ENCODE peak calls at places on chromosomes 1 and 21, in four cellular contexts. O is IMR-90, E is breast epithelium, S is body of pancreas. K is an unnamed sample. For H3K4me1, the result is how much of the 10 kb centered on the place peaks cover.

GRCh38 chr1:19045898-19046889 is 89.7 kb upstream of the IFFO2 start:
- DNase-seq in O (no peak), E (no peak), S (peak), K (no peak)

GRCh38 chr1:68331117-68331865 is 99.0 kb upstream of the WLS start:
- DNase-seq in O (peak), E (no peak), S (no peak), K (no peak)

GRCh38 chr21:45129231-45129923 is 55.0 kb downstream of the ADARB1 start:
- DNase-seq in O (peak), E (no peak), S (no peak), K (no peak)

GRCh38 chr1:187987236-187987776 is 1158.6 kb downstream of the PLA2G4A start:
- DNase-seq in O (no peak), E (no peak), S (no peak), K (no peak)

GRCh38 chr1:46134660-46135331 is 2.4 kb upstream of the PIK3R3 start:
- DNase-seq in O (peak), E (peak), S (no peak), K (no peak)

GRCh38 chr21:26165331-26165730 is 5.2 kb downstream of the APP start:
- DNase-seq in O (no peak), E (no peak), S (no peak), K (no peak)

GRCh38 chr1:168441745-168442144 is 102.1 kb downstream of the XCL2 start:
- DNase-seq in O (peak), E (no peak), S (no peak), K (no peak)

GRCh38 chr1:170580636-170581035 is 48.7 kb downstream of the GORAB start:
- DNase-seq in O (no peak), E (no peak), S (no peak), K (no peak)

GRCh38 chr1:59007429-59007819 is 223.6 kb upstream of the JUN start:
- DNase-seq in O (no peak), E (no peak), S (no peak), K (no peak)

GRCh38 chr1:188433428-188433827 is 1604.7 kb downstream of the PLA2G4A start:
- DNase-seq in O (peak), E (no peak), S (no peak), K (no peak)

GRCh38 chr1:19465123-19465522 is 20.2 kb downstream of the CAPZB start:
- DNase-seq in O (peak), E (no peak), S (no peak), K (no peak)

GRCh38 chr1:145720556-145720877 is 1.2 kb downstream of the CD160 start:
- DNase-seq in O (peak), E (no peak), S (no peak), K (no peak)

GRCh38 chr1:67726224-67726623 is 41.2 kb downstream of the GADD45A start:
- DNase-seq in O (peak), E (no peak), S (no peak), K (no peak)

GRCh38 chr1:8162168-8162567 is 136.1 kb upstream of the ERRFI1 start:
- DNase-seq in O (no peak), E (no peak), S (peak), K (no peak)

GRCh38 chr1:202143768-202144509 is 598 bp downstream of the ARL8A start:
- DNase-seq in O (no peak), E (no peak), S (peak), K (no peak)

GRCh38 chr1:1000357-1001056 is 610 bp upstream of the HES4 start:
- DNase-seq in O (peak), E (peak), S (peak), K (no peak)

GRCh38 chr1:14507227-14507626 is 91.3 kb upstream of the KAZN start:
- DNase-seq in O (no peak), E (no peak), S (no peak), K (no peak)

GRCh38 chr1:55980574-55980973 is 598.8 kb downstream of the PLPP3 start:
- DNase-seq in O (no peak), E (no peak), S (no peak), K (no peak)

DNA sequence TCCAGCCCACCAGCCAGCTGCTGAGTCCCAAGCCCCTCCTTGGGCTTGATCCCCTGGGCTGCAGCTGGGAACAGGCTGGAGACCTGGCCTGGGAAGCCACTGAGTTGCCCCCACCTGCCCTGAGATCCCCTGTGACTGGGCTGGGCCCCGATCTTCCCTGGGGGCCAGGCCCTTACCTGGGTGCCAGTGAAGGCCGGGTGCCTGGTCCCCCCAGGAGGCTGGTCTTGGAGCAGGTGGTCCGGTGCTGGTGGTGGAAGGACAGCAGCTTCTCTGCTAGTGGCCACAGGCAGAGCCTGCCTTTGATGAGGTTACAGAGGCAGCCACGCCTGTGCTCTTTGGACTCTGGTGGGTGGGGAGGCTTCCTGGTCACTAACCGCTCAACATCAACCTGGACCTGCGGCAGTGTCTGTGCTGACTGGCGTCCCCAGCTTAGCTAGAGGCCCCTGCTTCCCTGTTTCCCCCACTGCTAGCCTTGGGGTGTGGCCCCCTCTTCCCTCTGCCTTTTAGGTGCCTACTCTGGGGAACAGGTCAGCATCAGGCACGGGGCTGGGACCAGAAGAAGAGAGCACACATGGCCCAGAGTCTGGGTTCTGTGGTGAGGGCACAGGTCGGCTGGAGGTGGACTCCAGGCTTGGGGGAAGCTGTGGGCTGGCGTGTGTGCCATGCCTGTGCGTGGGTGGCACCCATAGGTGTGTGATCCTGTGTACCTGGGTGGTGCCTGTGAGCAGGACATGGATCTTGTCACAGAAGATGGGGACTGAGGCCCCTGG is at the start of gene EPS8L3:
- DNase-seq in O (no peak), E (no peak), S (peak), K (no peak)
- TF ChIP-seq POLR2A in O (no peak), E (no peak), S (no peak), K (no peak)

GRCh38 chr1:225461533-225462428 is 33.9 kb upstream of the LBR start:
- DNase-seq in O (no peak), E (no peak), S (no peak), K (no peak)
- H3K4me1 ChIP-seq in O (under half), E (under half), S (under half), K (half or more)

GRCh38 chr1:208924958-208925357 is 658.6 kb upstream of the CAMK1G start:
- DNase-seq in O (no peak), E (no peak), S (no peak), K (no peak)
- TF ChIP-seq POLR2A in O (no peak), E (no peak), S (no peak), K (no peak)

GRCh38 chr1:89831462-89832113 is 10.8 kb downstream of the LRRC8D start:
- DNase-seq in O (no peak), E (no peak), S (no peak), K (no peak)

GRCh38 chr1:89834078-89834704 is 13.4 kb downstream of the LRRC8D start:
- DNase-seq in O (peak), E (no peak), S (no peak), K (no peak)

GRCh38 chr1:89832481-89833127 is 11.8 kb downstream of the LRRC8D start:
- DNase-seq in O (no peak), E (no peak), S (no peak), K (no peak)

GRCh38 chr1:89836252-89836996 is 15.6 kb downstream of the LRRC8D start:
- DNase-seq in O (no peak), E (no peak), S (peak), K (no peak)

GRCh38 chr1:89833183-89834077 is 12.6 kb downstream of the LRRC8D start:
- DNase-seq in O (no peak), E (peak), S (peak), K (no peak)
- H3K4me1 ChIP-seq in O (under half), E (under half), S (under half), K (under half)

DNA sequence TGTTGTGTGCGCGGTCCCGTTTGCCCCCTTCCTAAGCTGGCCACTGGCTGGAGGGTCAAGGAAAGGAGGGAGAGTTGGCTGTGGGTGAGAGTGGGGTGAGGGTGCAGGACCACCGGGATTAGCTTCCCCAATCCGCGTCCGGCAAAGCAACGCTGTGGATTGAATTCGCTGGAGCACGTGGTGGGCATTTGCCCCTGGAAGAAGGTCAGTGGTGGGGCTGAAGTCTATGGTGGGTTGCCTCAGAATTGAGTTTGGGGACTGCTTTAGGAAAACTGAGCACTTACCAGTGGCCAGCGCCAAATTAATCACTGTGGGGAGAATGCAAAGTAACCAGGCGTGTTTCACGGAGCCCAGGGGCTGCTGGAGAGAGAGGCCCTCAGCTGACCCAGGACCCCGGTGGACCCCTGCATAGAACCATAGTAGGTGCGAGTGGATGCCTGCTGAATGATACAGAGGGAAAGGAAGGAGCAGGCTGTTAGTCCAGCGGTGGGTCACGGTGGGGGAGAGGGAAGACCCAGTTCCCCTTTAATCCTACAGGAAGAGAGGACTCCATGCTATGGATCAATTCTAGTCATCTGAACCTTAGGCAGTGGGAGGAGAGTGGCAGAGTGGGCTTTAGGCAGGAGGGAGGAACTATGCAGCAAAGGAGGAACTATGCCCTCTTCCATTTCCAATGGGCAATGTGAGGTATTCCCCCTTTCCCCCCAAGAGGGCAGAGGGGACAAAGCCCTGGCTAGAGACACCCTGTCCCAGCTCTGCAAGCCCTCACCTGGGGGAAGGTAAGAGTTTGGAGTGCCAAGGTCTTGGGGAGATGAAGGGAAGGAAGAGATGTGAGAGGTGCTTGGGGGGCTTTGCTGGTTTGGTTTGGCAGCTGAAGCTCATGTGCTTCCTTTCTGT is 1.2 kb downstream of the TNFRSF8 start:
- DNase-seq in O (no peak), E (no peak), S (no peak), K (no peak)
- TF ChIP-seq POLR2A in O (no peak), E (no peak), S (no peak), K (no peak)

GRCh38 chr1:34070201-34070836 is 94.7 kb downstream of the CSMD2 start:
- DNase-seq in O (no peak), E (no peak), S (no peak), K (no peak)

GRCh38 chr1:34066921-34067603 is 98.0 kb downstream of the CSMD2 start:
- DNase-seq in O (peak), E (no peak), S (no peak), K (no peak)
- H3K4me1 ChIP-seq in O (under half), E (under half), S (under half), K (under half)

GRCh38 chr1:108691886-108692723 is at the start of gene PRPF38B:
- DNase-seq in O (peak), E (peak), S (peak), K (peak)
- TF ChIP-seq POLR2A in O (peak), E (peak), S (peak), K (no peak)

K was measured in esophagus squamous epithelium.